ENCODE peak calls at places on chromosome 9, in five cellular contexts. Y is CD8-positive, alpha-beta T cell; D is RWPE2; L is sigmoid colon; H is mesendoderm. S is an unnamed sample.

GRCh38 chr9:36788534-36788933 is 215.8 kb downstream of the MELK start:
- DNase-seq in Y (no peak), D (no peak), L (no peak), H (peak; percentile 55), S (no peak)

GRCh38 chr9:32004431-32005076 is 379.9 kb upstream of the ACO1 start:
- DNase-seq in Y (no peak), D (no peak), L (no peak), H (no peak), S (peak; percentile 5)

GRCh38 chr9:33718987-33719386 is 76.4 kb upstream of the PRSS3 start:
- DNase-seq in Y (no peak), D (no peak), L (no peak), H (no peak), S (peak; percentile 15)

GRCh38 chr9:87425202-87425601 is 72.5 kb upstream of the DAPK1 start:
- DNase-seq in Y (no peak), D (no peak), L (no peak), H (no peak), S (no peak)

GRCh38 chr9:115808695-115809094 is 344.9 kb upstream of the PAPPA start:
- DNase-seq in Y (no peak), D (peak; percentile 38), L (no peak), H (no peak), S (peak; percentile 1)

GRCh38 chr9:37575921-37576721 is at the start of gene FBXO10:
- DNase-seq in Y (peak; percentile 43), D (peak; percentile 67), L (peak; percentile 88), H (peak; percentile 81), S (peak; percentile 77)

GRCh38 chr9:2729721-2730120 is 12.4 kb downstream of the KCNV2 start:
- DNase-seq in Y (no peak), D (no peak), L (no peak), H (no peak), S (no peak)

GRCh38 chr9:27367175-27367798 is 70.3 kb upstream of the EQTN start:
- DNase-seq in Y (no peak), D (no peak), L (no peak), H (no peak), S (no peak)

GRCh38 chr9:77678136-77678535 is 30.0 kb upstream of the GNA14 start:
- DNase-seq in Y (no peak), D (no peak), L (peak; percentile 69), H (no peak), S (no peak)

GRCh38 chr9:96232164-96232538 is 69.8 kb downstream of the HSD17B3 start:
- DNase-seq in Y (no peak), D (no peak), L (no peak), H (no peak), S (no peak)

GRCh38 chr9:79447760-79448159 is 124.0 kb upstream of the TLE4 start:
- DNase-seq in Y (no peak), D (no peak), L (no peak), H (peak; percentile 2), S (no peak)

GRCh38 chr9:83935276-83935890 is 14.2 kb upstream of the KIF27 start:
- DNase-seq in Y (no peak), D (no peak), L (no peak), H (no peak), S (no peak)

GRCh38 chr9:98430535-98430934 is 175.1 kb upstream of the TBC1D2 start:
- DNase-seq in Y (no peak), D (no peak), L (no peak), H (no peak), S (peak; percentile 28)

GRCh38 chr9:3502560-3503398 is 23.0 kb downstream of the RFX3 start:
- DNase-seq in Y (no peak), D (no peak), L (no peak), H (no peak), S (no peak)

GRCh38 chr9:89657765-89658164 is 53.0 kb downstream of the GADD45G start:
- DNase-seq in Y (no peak), D (no peak), L (no peak), H (no peak), S (no peak)

GRCh38 chr9:136626740-136627642 is 35.7 kb upstream of the EGFL7 start:
- DNase-seq in Y (no peak), D (no peak), L (no peak), H (peak; percentile 56), S (peak; percentile 70)

GRCh38 chr9:120345379-120345778 is 234.6 kb downstream of the CDK5RAP2 start:
- DNase-seq in Y (no peak), D (no peak), L (no peak), H (no peak), S (no peak)

GRCh38 chr9:21070171-21070571 is 7.6 kb downstream of the IFNB1 start:
- DNase-seq in Y (no peak), D (no peak), L (peak; percentile 80), H (peak; percentile 54), S (no peak)

GRCh38 chr9:123355761-123356520 is at the start of gene CRB2:
- DNase-seq in Y (no peak), D (no peak), L (no peak), H (peak; percentile 93), S (peak; percentile 26)

GRCh38 chr9:3527653-3527960 is 1.8 kb upstream of the RFX3 start:
- DNase-seq in Y (peak; percentile 10), D (no peak), L (no peak), H (no peak), S (no peak)

GRCh38 chr9:136055715-136056545 is 39.2 kb downstream of the NACC2 start:
- DNase-seq in Y (no peak), D (no peak), L (peak; percentile 63), H (peak; percentile 37), S (no peak)

GRCh38 chr9:71271602-71272001 is 150.2 kb upstream of the TRPM3 start:
- DNase-seq in Y (no peak), D (no peak), L (no peak), H (peak; percentile 16), S (no peak)

GRCh38 chr9:91500509-91501011 is 76.9 kb upstream of the NFIL3 start:
- DNase-seq in Y (no peak), D (no peak), L (no peak), H (no peak), S (no peak)

GRCh38 chr9:106869028-106869427 is 6.1 kb downstream of the ZNF462 start:
- DNase-seq in Y (no peak), D (no peak), L (no peak), H (no peak), S (no peak)

GRCh38 chr9:113931140-113931539 is 55.0 kb downstream of the ZNF618 start:
- DNase-seq in Y (no peak), D (no peak), L (no peak), H (no peak), S (no peak)

GRCh38 chr9:125990793-125991220 is 243.6 kb downstream of the PBX3 start:
- DNase-seq in Y (no peak), D (peak; percentile 44), L (peak; percentile 59), H (no peak), S (no peak)

GRCh38 chr9:114501786-114502682 is 3.2 kb downstream of the WHRN start:
- DNase-seq in Y (no peak), D (no peak), L (no peak), H (peak; percentile 71), S (no peak)

GRCh38 chr9:124615100-124615742 is 108.0 kb upstream of the NR5A1 start:
- DNase-seq in Y (no peak), D (no peak), L (no peak), H (no peak), S (no peak)

GRCh38 chr9:6426117-6426516 is 13.1 kb downstream of the UHRF2 start:
- DNase-seq in Y (no peak), D (no peak), L (no peak), H (no peak), S (no peak)

GRCh38 chr9:7500521-7500920 is 299.1 kb downstream of the DMAC1 start:
- DNase-seq in Y (no peak), D (no peak), L (no peak), H (no peak), S (no peak)

GRCh38 chr9:128099932-128100491 is 27.5 kb downstream of the PTGES2 start:
- DNase-seq in Y (no peak), D (no peak), L (no peak), H (no peak), S (no peak)
- H3K4me1 ChIP-seq in Y (peaks cover 66% of the 10 kb centered on the region), D (peaks cover 14% of the 10 kb centered on the region), L (peaks cover 47% of the 10 kb centered on the region), H (peaks cover 13% of the 10 kb centered on the region), S (peaks cover 50% of the 10 kb centered on the region)

DNA sequence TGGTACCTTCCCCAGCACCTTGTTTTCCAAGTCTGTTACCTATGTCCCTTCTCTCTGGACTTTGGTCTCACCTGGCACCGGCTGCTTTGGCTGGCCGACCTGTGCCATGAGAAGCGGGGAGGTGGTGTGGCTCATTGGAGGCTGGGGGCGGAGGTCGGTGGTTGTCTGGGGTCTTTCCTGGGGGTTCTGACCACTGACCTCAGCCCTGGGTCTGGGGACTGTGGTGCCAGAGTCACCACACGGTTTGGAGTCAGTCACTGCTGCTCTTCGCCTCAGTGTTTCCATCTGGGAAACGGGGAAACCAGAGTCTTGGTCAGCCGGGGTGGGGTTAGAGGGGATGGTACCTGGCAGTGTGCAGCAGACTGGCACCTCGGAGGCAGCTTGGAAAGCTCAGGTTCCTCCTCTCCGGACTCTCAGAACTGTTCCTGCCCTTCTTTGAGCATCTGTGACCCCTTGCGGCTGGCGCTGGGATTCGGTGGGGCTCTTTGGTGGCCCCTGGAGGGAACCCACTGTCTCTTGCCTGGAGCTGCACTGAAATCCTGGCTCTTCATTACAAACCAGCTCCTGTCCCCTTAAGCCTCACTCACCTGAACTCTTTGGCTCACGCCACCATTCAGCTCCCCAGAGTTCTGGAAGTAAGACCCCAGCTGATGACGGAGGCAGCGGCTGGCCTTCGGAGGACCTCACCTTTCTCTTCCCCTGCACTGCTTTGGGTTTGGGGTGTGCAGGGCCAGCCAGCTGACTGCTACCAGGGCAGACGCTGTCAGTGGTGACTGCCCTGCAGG is 4.1 kb upstream of the RXRA start:
- DNase-seq in Y (peak; percentile 18), D (peak; percentile 35), L (peak; percentile 65), H (no peak), S (peak; percentile 66)
- H3K4me3 ChIP-seq in Y (no peak overlapping the region), D (no peak overlapping the region), L (no peak overlapping the region), H (no peak overlapping the region), S (no peak overlapping the region)

DNA sequence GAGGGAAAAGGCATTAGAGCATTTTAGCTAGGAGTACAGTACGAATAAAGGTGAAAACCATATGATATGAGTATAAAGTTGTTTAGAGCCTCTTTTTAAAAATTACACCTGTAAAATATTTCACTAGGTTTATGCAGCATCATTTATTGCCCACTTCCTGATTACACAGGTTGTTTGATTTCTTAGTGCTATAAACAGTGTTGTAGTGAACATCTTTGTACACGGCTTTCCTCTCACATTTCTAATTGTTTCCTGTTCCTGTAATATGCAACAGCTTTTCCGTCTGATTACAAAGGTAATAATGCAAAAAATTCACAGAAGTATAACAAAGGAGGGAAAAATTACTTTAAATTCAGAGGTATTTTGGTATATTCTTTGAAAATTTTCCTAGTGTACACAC is 13.0 kb downstream of the STOM start:
- DNase-seq in Y (no peak), D (no peak), L (no peak), H (no peak), S (no peak)
- H3K4me1 ChIP-seq in Y (peaks cover 48% of the 10 kb centered on the region), D (peaks cover 42% of the 10 kb centered on the region), L (peaks cover 85% of the 10 kb centered on the region), H (no peaks in the 10 kb centered on the region), S (peaks cover 30% of the 10 kb centered on the region)

DNA sequence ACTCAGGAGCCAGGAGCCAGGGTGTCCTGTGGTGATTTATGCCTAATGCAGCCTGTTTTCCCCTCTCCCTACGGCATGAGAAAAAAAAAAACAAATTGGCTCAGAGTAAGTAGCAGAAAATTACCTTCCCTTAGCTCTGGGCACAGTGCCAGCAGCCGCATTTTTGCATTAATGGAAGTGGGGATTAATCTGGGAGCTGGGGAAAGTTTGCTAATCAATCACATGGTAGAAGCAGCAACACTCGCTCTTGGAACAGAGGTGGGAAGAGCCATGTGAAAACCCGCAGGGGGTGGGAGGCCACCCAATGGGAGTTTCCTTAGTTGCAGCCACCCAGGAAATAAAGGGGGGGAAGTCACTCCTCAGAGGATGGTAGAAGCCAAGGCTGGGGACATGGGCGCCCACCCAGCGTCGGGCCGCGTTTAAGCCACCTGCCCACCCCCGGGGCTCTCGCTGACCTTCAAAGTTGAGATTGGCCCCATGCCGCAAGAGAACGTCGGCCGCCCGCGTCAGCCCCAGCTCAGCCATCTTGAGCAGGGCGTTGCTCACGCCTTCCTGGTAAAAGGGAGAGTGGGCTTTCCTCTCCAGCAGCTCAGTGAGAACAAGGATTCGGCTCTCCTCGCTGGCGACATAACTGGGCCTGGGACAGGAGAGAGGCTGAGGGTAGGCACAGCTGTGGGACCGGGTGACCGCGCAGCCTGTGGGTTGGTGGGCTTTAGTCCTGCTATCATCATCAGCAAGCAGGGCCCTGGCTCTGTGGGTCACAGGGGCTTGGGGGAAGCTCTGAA is 1.7 kb downstream of the ASB6 start:
- DNase-seq in Y (no peak), D (no peak), L (no peak), H (no peak), S (no peak)
- H3K4me3 ChIP-seq in Y (peak overlapping the region; percentile 99), D (peak overlapping the region; percentile 75), L (no peak overlapping the region), H (no peak overlapping the region), S (no peak overlapping the region)

S was measured in mucosa of descending colon.